ENCODE peak calls at places on chromosomes 7 and 10, in nine cellular contexts. W, J, H, E, N, M, S, B and V are unnamed samples.

GRCh38 chr7:51160411-51160810 is 156.2 kb downstream of the COBL start:
- DNase-seq in W (no peak), J (no peak), H (peak), E (no peak), N (no peak), M (no peak), S (no peak), B (no peak), V (no peak)

GRCh38 chr10:24993237-24993958 is 22.6 kb downstream of the ENKUR start:
- DNase-seq in W (no peak), J (no peak), H (no peak), E (no peak), N (no peak), M (no peak), S (no peak), B (no peak), V (no peak)

GRCh38 chr10:7069706-7070105 is 341.1 kb downstream of the SFMBT2 start:
- DNase-seq in W (no peak), J (no peak), H (no peak), E (no peak), N (no peak), M (no peak), S (no peak), B (no peak), V (no peak)

GRCh38 chr10:121216721-121217181 is 365.6 kb downstream of the WDR11 start:
- DNase-seq in W (no peak), J (peak), H (no peak), E (no peak), N (no peak), M (no peak), S (no peak), B (no peak), V (no peak)

GRCh38 chr7:92584953-92585352 is 5.2 kb downstream of the FAM133B start:
- DNase-seq in W (no peak), J (no peak), H (peak), E (no peak), N (no peak), M (peak), S (no peak), B (no peak), V (no peak)

GRCh38 chr10:22293747-22294404 is 22.3 kb upstream of the COMMD3 start:
- DNase-seq in W (no peak), J (no peak), H (peak), E (no peak), N (no peak), M (no peak), S (no peak), B (no peak), V (no peak)

GRCh38 chr7:33874943-33875342 is 30.4 kb upstream of the BMPER start:
- DNase-seq in W (no peak), J (no peak), H (peak), E (peak), N (peak), M (no peak), S (no peak), B (peak), V (peak)

GRCh38 chr10:101495324-101495925 is 92.6 kb downstream of the POLL start:
- DNase-seq in W (no peak), J (no peak), H (peak), E (peak), N (peak), M (no peak), S (peak), B (no peak), V (peak)

GRCh38 chr10:92965314-92965713 is 95.3 kb upstream of the CYP26C1 start:
- DNase-seq in W (no peak), J (no peak), H (peak), E (peak), N (peak), M (peak), S (peak), B (peak), V (peak)

GRCh38 chr10:118802126-118802793 is 47.5 kb upstream of the CACUL1 start:
- DNase-seq in W (no peak), J (no peak), H (no peak), E (no peak), N (no peak), M (no peak), S (no peak), B (no peak), V (no peak)

GRCh38 chr10:91880310-91880709 is 29.0 kb downstream of the FGFBP3 start:
- DNase-seq in W (peak), J (no peak), H (no peak), E (no peak), N (no peak), M (peak), S (no peak), B (no peak), V (peak)

GRCh38 chr7:112450807-112451661 is 774 bp downstream of the IFRD1 start:
- DNase-seq in W (peak), J (peak), H (peak), E (peak), N (peak), M (peak), S (peak), B (peak), V (peak)

GRCh38 chr7:112449902-112450806 is at the start of gene IFRD1:
- DNase-seq in W (peak), J (peak), H (peak), E (peak), N (peak), M (peak), S (peak), B (peak), V (peak)

GRCh38 chr7:112453505-112454171 is 3.4 kb downstream of the IFRD1 start:
- DNase-seq in W (no peak), J (no peak), H (no peak), E (peak), N (peak), M (peak), S (no peak), B (peak), V (peak)

GRCh38 chr7:112449353-112449752 is 907 bp upstream of the IFRD1 start:
- DNase-seq in W (no peak), J (no peak), H (no peak), E (peak), N (peak), M (no peak), S (peak), B (peak), V (peak)

DNA sequence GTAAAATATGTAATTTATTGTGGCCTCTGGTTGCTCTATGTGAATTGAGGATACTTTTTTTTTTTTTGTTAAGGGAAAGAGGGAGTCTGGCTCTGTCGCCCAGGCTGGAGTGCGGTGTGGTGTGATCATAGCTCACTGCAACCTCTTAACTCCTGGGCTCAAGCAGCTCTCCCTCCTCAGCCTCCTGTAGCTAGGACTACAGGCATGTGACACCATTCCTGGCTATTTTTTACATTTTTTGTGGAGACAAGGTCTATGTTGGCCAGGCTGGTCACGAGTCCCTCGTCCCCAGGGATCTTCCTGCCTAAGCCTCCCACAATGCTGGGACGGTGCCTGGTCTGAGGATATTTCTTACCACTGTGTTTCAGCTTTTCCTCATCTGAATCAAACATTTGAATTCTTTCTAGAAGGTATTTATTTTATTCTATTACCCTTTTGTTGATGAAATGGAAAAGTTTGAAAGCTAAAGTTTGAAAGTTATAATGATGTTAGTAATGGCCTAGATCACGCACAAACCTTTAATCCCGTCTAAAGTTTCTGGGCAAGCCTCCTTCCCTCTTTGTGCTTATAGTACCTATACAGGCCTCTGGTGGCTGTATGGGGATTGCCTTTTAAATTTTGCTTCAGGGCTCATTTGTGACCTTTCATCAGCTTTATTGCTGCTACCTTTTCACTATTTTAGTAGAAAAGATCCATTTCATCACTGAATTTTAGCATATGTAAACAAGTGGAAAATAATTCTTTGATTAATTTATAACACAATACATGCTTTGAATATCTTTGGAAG is 2.0 kb downstream of the IFRD1 start:
- DNase-seq in W (no peak), J (peak), H (peak), E (peak), N (peak), M (no peak), S (peak), B (peak), V (peak)
- TF ChIP-seq CTCF in W (peak), J (no peak), H (no peak), E (peak), N (peak), M (peak), S (peak), B (peak), V (no peak)

GRCh38 chr10:60048146-60048545 is 141.8 kb upstream of the CCDC6 start:
- DNase-seq in W (no peak), J (no peak), H (peak), E (no peak), N (peak), M (no peak), S (no peak), B (peak), V (peak)
- TF ChIP-seq CTCF in W (peak), J (peak), H (peak), E (peak), N (peak), M (peak), S (peak), B (peak), V (peak)

DNA sequence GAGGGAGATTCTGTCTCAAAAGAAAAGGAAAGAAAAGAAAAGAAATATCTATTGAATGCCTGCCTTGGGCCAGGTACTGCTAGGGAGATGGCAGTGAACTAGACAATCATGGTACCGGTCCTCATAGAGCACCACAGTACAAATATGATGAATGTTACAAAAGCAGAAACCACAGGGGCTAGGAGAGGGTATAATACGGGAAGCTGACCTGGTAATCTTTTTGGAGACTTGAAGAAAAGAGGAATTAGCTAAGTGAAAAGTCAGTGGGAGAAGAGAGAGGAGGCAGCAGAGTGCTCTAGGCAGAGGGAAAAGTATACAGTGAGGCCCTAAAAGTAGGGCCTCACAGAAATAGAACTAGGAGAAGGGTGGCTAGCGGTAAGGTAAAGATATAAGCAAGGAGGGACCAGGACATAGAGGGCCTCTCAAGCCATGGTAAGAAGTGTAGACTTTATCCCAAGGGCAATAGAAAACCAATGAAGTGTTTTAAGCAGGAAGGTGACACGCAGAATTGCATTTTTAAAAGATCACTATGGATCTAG is 42.8 kb upstream of the WNT8B start:
- DNase-seq in W (no peak), J (no peak), H (no peak), E (no peak), N (no peak), M (no peak), S (no peak), B (no peak), V (no peak)
- TF ChIP-seq CTCF in W (no peak), J (no peak), H (no peak), E (no peak), N (no peak), M (no peak), S (no peak), B (no peak), V (no peak)

GRCh38 chr10:2760736-2761135 is 306.6 kb upstream of the PFKP start:
- DNase-seq in W (no peak), J (no peak), H (peak), E (no peak), N (no peak), M (no peak), S (no peak), B (no peak), V (no peak)
- TF ChIP-seq CTCF in W (no peak), J (no peak), H (no peak), E (no peak), N (no peak), M (no peak), S (no peak), B (no peak), V (no peak)

GRCh38 chr10:48478980-48479811 is 125.7 kb downstream of the ARHGAP22 start:
- DNase-seq in W (peak), J (peak), H (no peak), E (no peak), N (no peak), M (no peak), S (no peak), B (no peak), V (no peak)
- TF ChIP-seq CTCF in W (no peak), J (no peak), H (no peak), E (no peak), N (no peak), M (no peak), S (no peak), B (no peak), V (no peak)

GRCh38 chr7:94509879-94510581 is 421 bp downstream of the CASD1 start:
- DNase-seq in W (peak), J (peak), H (peak), E (peak), N (peak), M (no peak), S (no peak), B (peak), V (peak)
- TF ChIP-seq CTCF in W (peak), J (peak), H (peak), E (peak), N (peak), M (peak), S (peak), B (no peak), V (peak)

GRCh38 chr7:145020454-145020853 is 184.6 kb upstream of the TPK1 start:
- DNase-seq in W (no peak), J (no peak), H (no peak), E (no peak), N (no peak), M (no peak), S (no peak), B (no peak), V (no peak)

GRCh38 chr7:145016068-145016467 is 180.2 kb upstream of the TPK1 start:
- DNase-seq in W (no peak), J (no peak), H (no peak), E (no peak), N (no peak), M (no peak), S (no peak), B (no peak), V (no peak)
- TF ChIP-seq CTCF in W (no peak), J (no peak), H (no peak), E (no peak), N (no peak), M (peak), S (peak), B (no peak), V (no peak)

GRCh38 chr10:4083509-4084003 is 298.5 kb upstream of the KLF6 start:
- DNase-seq in W (no peak), J (no peak), H (peak), E (no peak), N (no peak), M (no peak), S (no peak), B (peak), V (no peak)
- TF ChIP-seq CTCF in W (no peak), J (no peak), H (no peak), E (no peak), N (no peak), M (no peak), S (no peak), B (no peak), V (no peak)

DNA sequence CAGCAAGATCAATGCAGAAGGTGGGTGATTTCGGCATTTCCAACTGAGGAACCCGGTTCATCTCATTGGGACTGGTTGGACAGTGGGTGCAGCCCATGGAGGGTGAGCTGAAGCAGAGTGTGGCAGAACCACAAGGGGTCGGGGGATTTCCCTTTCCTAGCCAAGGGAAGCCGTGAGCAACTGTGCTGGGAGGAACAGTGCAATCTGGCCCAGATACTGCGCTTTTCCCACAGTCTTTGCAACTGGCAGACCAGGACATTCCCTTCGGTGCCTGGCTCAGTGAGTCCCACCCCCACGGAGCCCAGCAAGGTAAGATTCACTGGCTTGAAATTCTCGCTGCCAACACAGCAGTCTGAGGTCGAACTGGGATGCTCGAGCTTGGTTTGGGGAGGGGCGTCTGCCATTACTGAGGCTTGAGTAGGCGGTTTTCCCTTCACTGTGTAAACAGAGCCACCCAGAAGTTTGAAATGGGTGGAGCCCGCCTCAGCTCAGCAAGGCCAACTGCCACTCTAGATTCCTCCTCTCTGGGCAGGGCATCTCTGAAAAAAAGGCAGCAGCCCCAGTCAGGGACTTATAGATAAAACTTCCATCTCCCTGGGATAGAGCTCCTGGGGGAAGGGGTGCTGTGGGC is 58.6 kb upstream of the SLC26A5 start:
- DNase-seq in W (no peak), J (no peak), H (no peak), E (no peak), N (no peak), M (no peak), S (no peak), B (no peak), V (no peak)
- TF ChIP-seq CTCF in W (no peak), J (no peak), H (no peak), E (no peak), N (no peak), M (no peak), S (no peak), B (no peak), V (no peak)